ENCODE peak calls at places on chromosomes 16 and 17, in five cellular contexts. S is astrocyte of the spinal cord; Q is KG1; V is stimulated activated CD4-positive, alpha-beta T cell treated with anti-CD3 and anti-CD28 coated beads, Interleukin-15, amount 100 ng/mL, for 24 hours; L is activated T-helper 1 cell treated with Interleukin-2 at 50 U/mL for 16 hours. G is an unnamed sample.

GRCh38 chr16:56667581-56668571 is at the start of gene MT1G:
- DNase-seq in S (peak), Q (no peak), V (peak), L (no peak), G (no peak)

GRCh38 chr17:71869293-71869692 is 251.5 kb upstream of the SOX9 start:
- DNase-seq in S (no peak), Q (no peak), V (no peak), L (no peak), G (no peak)

GRCh38 chr16:4918790-4919210 is 18.1 kb downstream of the PPL start:
- DNase-seq in S (no peak), Q (no peak), V (no peak), L (no peak), G (no peak)

GRCh38 chr17:73492802-73493139 is 151.5 kb downstream of the SDK2 start:
- DNase-seq in S (no peak), Q (no peak), V (no peak), L (no peak), G (no peak)

GRCh38 chr16:50657251-50657650 is 23.9 kb downstream of the SNX20 start:
- DNase-seq in S (no peak), Q (no peak), V (no peak), L (no peak), G (no peak)

GRCh38 chr17:81731271-81731670 is 19.2 kb downstream of the SLC25A10 start:
- DNase-seq in S (peak), Q (no peak), V (no peak), L (no peak), G (no peak)

GRCh38 chr16:52578007-52578828 is 31.3 kb upstream of the TOX3 start:
- DNase-seq in S (no peak), Q (no peak), V (no peak), L (no peak), G (no peak)

GRCh38 chr17:78387982-78388941 is 9.8 kb downstream of the PGS1 start:
- DNase-seq in S (peak), Q (no peak), V (no peak), L (no peak), G (no peak)

GRCh38 chr17:28986714-28987367 is 19.0 kb downstream of the SEZ6 start:
- DNase-seq in S (no peak), Q (no peak), V (no peak), L (no peak), G (no peak)

GRCh38 chr17:78266231-78266631 is 34.8 kb downstream of the TMEM235 start:
- DNase-seq in S (no peak), Q (no peak), V (no peak), L (no peak), G (no peak)

GRCh38 chr17:34723875-34724274 is 144.5 kb downstream of the TMEM132E start:
- DNase-seq in S (no peak), Q (no peak), V (no peak), L (no peak), G (no peak)

GRCh38 chr16:51152691-51153261 is 1.7 kb upstream of the SALL1 start:
- DNase-seq in S (peak), Q (no peak), V (no peak), L (no peak), G (no peak)

GRCh38 chr16:23227529-23227928 is 45.0 kb downstream of the SCNN1G start:
- DNase-seq in S (no peak), Q (no peak), V (no peak), L (no peak), G (no peak)

GRCh38 chr17:48382989-48383388 is 47.0 kb downstream of the SKAP1 start:
- DNase-seq in S (no peak), Q (no peak), V (no peak), L (no peak), G (no peak)

GRCh38 chr16:80931985-80932720 is 74.5 kb downstream of the CMC2 start:
- DNase-seq in S (peak), Q (no peak), V (peak), L (no peak), G (peak)

GRCh38 chr17:3693829-3694231 is 2.1 kb downstream of the P2RX5 start:
- DNase-seq in S (no peak), Q (no peak), V (peak), L (no peak), G (peak)

GRCh38 chr17:61486135-61487120 is 34.2 kb downstream of the TBX4 start:
- DNase-seq in S (no peak), Q (no peak), V (no peak), L (no peak), G (no peak)

GRCh38 chr17:60840456-60840855 is 162.8 kb downstream of the BCAS3 start:
- DNase-seq in S (no peak), Q (no peak), V (no peak), L (no peak), G (no peak)

GRCh38 chr17:49365667-49366066 is 3.6 kb upstream of the ZNF652 start:
- DNase-seq in S (peak), Q (no peak), V (peak), L (no peak), G (no peak)

GRCh38 chr16:86222541-86222940 is 287.8 kb upstream of the FOXF1 start:
- DNase-seq in S (peak), Q (no peak), V (no peak), L (no peak), G (no peak)

GRCh38 chr16:75460441-75460840 is 4.0 kb downstream of the TMEM170A start:
- DNase-seq in S (no peak), Q (no peak), V (no peak), L (no peak), G (no peak)

GRCh38 chr16:85712841-85713240 is 24.1 kb upstream of the GINS2 start:
- DNase-seq in S (no peak), Q (no peak), V (no peak), L (no peak), G (no peak)

GRCh38 chr16:79811541-79811940 is 211.0 kb upstream of the MAF start:
- DNase-seq in S (no peak), Q (no peak), V (no peak), L (no peak), G (no peak)

GRCh38 chr16:86768999-86769398 is 190.7 kb downstream of the FOXL1 start:
- DNase-seq in S (peak), Q (no peak), V (no peak), L (no peak), G (no peak)

GRCh38 chr17:64147110-64148016 is 17.4 kb upstream of the ERN1 start:
- DNase-seq in S (peak), Q (no peak), V (peak), L (no peak), G (no peak)

GRCh38 chr17:7258731-7259554 is 3.3 kb downstream of the CLDN7 start:
- DNase-seq in S (no peak), Q (no peak), V (no peak), L (no peak), G (no peak)

GRCh38 chr16:14501331-14502255 is 128.5 kb downstream of the PARN start:
- DNase-seq in S (peak), Q (no peak), V (peak), L (no peak), G (no peak)

GRCh38 chr17:10631048-10631700 is 25.9 kb downstream of the MYH3 start:
- DNase-seq in S (peak), Q (no peak), V (peak), L (no peak), G (peak)

GRCh38 chr16:2689968-2690830 is 7.9 kb downstream of the KCTD5 start:
- DNase-seq in S (no peak), Q (peak), V (no peak), L (no peak), G (no peak)

GRCh38 chr17:80621335-80622169 is 76.9 kb downstream of the RPTOR start:
- DNase-seq in S (no peak), Q (no peak), V (no peak), L (no peak), G (no peak)

GRCh38 chr17:14428640-14429029 is 127.8 kb downstream of the HS3ST3B1 start:
- DNase-seq in S (no peak), Q (peak), V (peak), L (peak), G (no peak)

GRCh38 chr17:81928497-81929252 is 1.1 kb upstream of the MAFG start:
- DNase-seq in S (no peak), Q (no peak), V (no peak), L (no peak), G (no peak)

GRCh38 chr16:88695753-88696152 is 9.4 kb upstream of the SNAI3 start:
- DNase-seq in S (no peak), Q (no peak), V (no peak), L (no peak), G (no peak)

GRCh38 chr16:551210-551609 is 9.0 kb upstream of the PRR35 start:
- DNase-seq in S (no peak), Q (no peak), V (no peak), L (no peak), G (no peak)